ENCODE peak calls at places on chromosomes 7 and 10, in seven cellular contexts. V is sigmoid colon, M is right atrium auricular region, B is PC-9, K is activated B cell treated with CpG ODN at 0.5 μM for 24 hours, X is osteocyte, Z is WTC11. U is an unnamed sample.

GRCh38 chr7:134757938-134758337 is 21.5 kb upstream of the CALD1 start:
- DNase-seq in V (no peak), M (no peak), B (no peak), K (no peak), X (no peak), Z (no peak), U (no peak)

GRCh38 chr10:69742928-69743602 is 58.6 kb upstream of the COL13A1 start:
- DNase-seq in V (no peak), M (no peak), B (no peak), K (no peak), X (no peak), Z (peak), U (no peak)

GRCh38 chr7:31873816-31874597 is 187.0 kb downstream of the PPP1R17 start:
- DNase-seq in V (no peak), M (no peak), B (no peak), K (no peak), X (no peak), Z (no peak), U (peak)

GRCh38 chr10:1120761-1121160 is 64.6 kb downstream of the WDR37 start:
- DNase-seq in V (no peak), M (peak), B (no peak), K (no peak), X (peak), Z (no peak), U (no peak)

GRCh38 chr7:144812379-144813283 is 23.2 kb downstream of the TPK1 start:
- DNase-seq in V (no peak), M (no peak), B (no peak), K (no peak), X (no peak), Z (no peak), U (no peak)

GRCh38 chr10:132907901-132908620 is 34.3 kb downstream of the CFAP46 start:
- DNase-seq in V (peak), M (no peak), B (no peak), K (no peak), X (no peak), Z (peak), U (no peak)

GRCh38 chr7:30238721-30239441 is 45.5 kb upstream of the ZNRF2 start:
- DNase-seq in V (peak), M (no peak), B (peak), K (no peak), X (no peak), Z (no peak), U (peak)

GRCh38 chr7:84191842-84192241 is 2.7 kb downstream of the SEMA3A start:
- DNase-seq in V (no peak), M (no peak), B (no peak), K (no peak), X (no peak), Z (no peak), U (no peak)

GRCh38 chr7:117793496-117793895 is 79.7 kb downstream of the CTTNBP2 start:
- DNase-seq in V (no peak), M (no peak), B (no peak), K (no peak), X (no peak), Z (no peak), U (no peak)

GRCh38 chr7:142357953-142358520 is 100.2 kb upstream of the PRSS58 start:
- DNase-seq in V (no peak), M (no peak), B (peak), K (no peak), X (no peak), Z (peak), U (peak)

GRCh38 chr10:13776861-13777301 is 190.1 kb downstream of the PRPF18 start:
- DNase-seq in V (no peak), M (no peak), B (peak), K (no peak), X (no peak), Z (no peak), U (no peak)

GRCh38 chr7:73364006-73364728 is 36.2 kb downstream of the FKBP6 start:
- DNase-seq in V (no peak), M (no peak), B (no peak), K (no peak), X (no peak), Z (no peak), U (peak)

GRCh38 chr7:1210321-1210978 is 22.2 kb upstream of the UNCX start:
- DNase-seq in V (no peak), M (no peak), B (no peak), K (no peak), X (no peak), Z (no peak), U (peak)

GRCh38 chr7:45679516-45679915 is 105.3 kb downstream of the ADCY1 start:
- DNase-seq in V (no peak), M (peak), B (no peak), K (no peak), X (peak), Z (peak), U (no peak)

GRCh38 chr7:33794959-33795358 is 110.4 kb upstream of the BMPER start:
- DNase-seq in V (no peak), M (no peak), B (no peak), K (no peak), X (no peak), Z (no peak), U (no peak)

GRCh38 chr10:110865804-110866482 is 5.8 kb upstream of the PDCD4 start:
- DNase-seq in V (no peak), M (no peak), B (no peak), K (no peak), X (no peak), Z (no peak), U (no peak)

GRCh38 chr10:120614685-120615084 is 157.7 kb downstream of the PLPP4 start:
- DNase-seq in V (no peak), M (no peak), B (no peak), K (no peak), X (no peak), Z (no peak), U (no peak)

GRCh38 chr10:132138596-132138995 is 48.2 kb upstream of the DPYSL4 start:
- DNase-seq in V (no peak), M (no peak), B (no peak), K (peak), X (no peak), Z (peak), U (no peak)

GRCh38 chr7:108452707-108453106 is 3.5 kb downstream of the NRCAM start:
- DNase-seq in V (no peak), M (no peak), B (no peak), K (no peak), X (no peak), Z (no peak), U (peak)

GRCh38 chr10:30583778-30584415 is 45.7 kb downstream of the LYZL2 start:
- DNase-seq in V (peak), M (peak), B (peak), K (no peak), X (no peak), Z (no peak), U (peak)

DNA sequence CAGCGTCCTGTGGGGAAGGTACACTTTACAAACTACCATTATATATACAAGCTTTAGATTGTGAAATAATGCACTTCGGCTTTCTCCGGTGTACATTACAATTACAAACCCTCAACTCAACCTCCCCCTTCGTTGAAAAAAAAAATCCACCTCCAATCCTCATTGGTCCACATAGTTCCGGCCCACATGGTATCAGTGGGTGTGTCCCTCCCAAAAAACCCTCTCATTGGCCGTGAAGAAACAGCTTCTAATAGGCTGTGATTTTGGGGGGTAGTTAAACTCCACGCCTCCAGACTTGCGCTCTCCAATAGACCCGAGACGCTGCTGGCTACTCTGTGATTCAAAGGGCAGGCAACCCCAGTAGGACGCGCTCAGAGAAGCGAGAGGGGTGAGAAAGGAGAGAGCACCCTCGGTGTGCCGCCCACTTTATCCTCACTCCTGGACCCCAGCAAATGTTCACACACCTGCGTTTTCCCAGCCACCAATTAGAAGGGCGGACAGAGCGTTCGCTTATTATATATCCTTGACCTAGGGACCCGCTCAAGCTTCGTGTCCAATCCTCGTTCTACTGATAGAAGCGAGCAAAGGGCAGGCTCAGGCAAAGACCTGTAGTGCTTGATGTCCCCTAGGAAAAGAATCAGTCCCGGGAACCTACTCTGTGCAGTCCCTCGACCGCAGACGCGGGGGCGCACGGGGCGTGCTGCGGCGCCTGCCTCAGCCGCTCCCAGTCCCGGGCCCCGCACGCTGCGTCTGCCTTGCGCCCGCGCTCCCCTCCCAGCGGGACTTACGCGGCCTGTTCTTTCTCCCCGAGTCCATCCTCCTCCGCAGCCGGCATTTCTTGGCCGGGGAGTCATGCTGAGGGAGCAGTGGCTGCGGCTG is 991 bp downstream of the PANK1 start:
- DNase-seq in V (peak), M (peak), B (peak), K (peak), X (peak), Z (peak), U (peak)
- TF ChIP-seq CTCF in V (no peak), M (no peak), B (no peak), K (no peak), X (no peak), Z (no peak), U (no peak)

GRCh38 chr7:68629-69028 is 123.7 kb upstream of the FAM20C start:
- DNase-seq in V (peak), M (no peak), B (peak), K (no peak), X (no peak), Z (no peak), U (no peak)
- TF ChIP-seq CTCF in V (no peak), M (no peak), B (no peak), K (no peak), X (no peak), Z (no peak), U (no peak)

GRCh38 chr10:114301177-114301576 is 62.1 kb downstream of the VWA2 start:
- DNase-seq in V (peak), M (no peak), B (peak), K (no peak), X (no peak), Z (no peak), U (no peak)
- TF ChIP-seq CTCF in V (no peak), M (no peak), B (peak), K (no peak), X (no peak), Z (no peak), U (no peak)

GRCh38 chr7:110446658-110447057 is 644.3 kb upstream of the LRRN3 start:
- DNase-seq in V (no peak), M (no peak), B (no peak), K (no peak), X (no peak), Z (no peak), U (no peak)

DNA sequence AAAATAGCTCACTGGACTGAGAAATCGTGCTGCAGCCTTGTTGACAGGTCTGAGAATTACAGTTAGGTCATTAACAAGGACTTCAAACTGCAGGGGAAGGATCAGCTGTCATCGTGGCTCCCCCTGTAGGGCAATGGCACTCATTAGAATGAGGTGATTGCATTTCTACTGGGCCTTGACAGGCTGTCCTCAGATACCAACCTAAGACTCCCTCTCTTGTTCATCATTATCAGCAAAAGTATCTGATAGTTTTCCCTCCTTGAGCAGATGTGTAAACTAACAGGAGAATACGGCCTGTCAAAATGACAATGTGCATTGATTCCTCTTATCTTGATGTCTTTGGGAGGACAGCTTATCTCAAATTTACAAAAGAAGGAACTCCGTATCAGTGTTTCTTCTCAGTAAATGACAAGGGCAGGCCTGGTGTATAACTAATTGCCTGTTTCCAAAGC is 648.5 kb upstream of the LRRN3 start:
- DNase-seq in V (no peak), M (no peak), B (peak), K (no peak), X (no peak), Z (peak), U (peak)
- TF ChIP-seq CTCF in V (no peak), M (peak), B (peak), K (no peak), X (peak), Z (peak), U (no peak)

DNA sequence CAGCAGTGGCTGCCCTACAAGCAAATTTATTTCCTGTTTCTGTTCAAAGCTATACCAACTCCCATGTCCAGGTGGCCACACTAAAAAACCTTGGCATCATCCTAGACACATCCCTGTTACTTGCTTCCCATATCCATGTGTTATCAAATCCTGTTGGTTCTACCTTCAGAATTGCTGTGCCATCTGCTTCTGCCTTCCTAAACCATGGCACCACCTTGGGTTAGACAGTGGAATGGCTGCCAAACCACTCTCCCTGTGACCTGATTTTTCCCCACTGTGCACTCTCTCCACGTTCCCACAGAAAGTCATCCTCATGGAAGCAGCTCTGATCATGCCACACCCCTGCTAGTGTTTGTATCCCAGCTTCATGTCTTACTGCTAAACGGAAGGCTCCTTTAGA is 697.6 kb upstream of the GALNT17 start:
- DNase-seq in V (no peak), M (no peak), B (no peak), K (no peak), X (no peak), Z (no peak), U (no peak)
- TF ChIP-seq CTCF in V (no peak), M (no peak), B (no peak), K (no peak), X (no peak), Z (no peak), U (peak)

DNA sequence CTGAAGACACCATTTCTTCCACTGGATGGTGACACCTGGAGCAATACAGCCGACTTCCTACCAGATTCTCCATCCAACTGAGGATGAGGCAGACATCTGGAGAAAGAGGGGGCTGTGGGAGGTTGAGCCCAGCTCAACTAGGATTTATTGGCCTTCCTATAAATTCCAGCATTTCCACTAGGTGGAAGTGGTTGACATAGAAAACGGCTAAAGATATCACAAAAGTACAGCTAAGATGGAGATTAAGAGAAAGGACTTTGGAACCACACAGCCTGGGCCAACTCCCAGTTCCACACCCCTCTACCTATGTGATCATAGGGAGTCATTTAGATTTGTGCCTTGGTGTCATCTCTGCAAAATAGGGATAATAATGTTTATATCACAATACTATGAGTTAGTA is 61.3 kb upstream of the CAV2 start:
- DNase-seq in V (no peak), M (no peak), B (no peak), K (no peak), X (no peak), Z (no peak), U (no peak)
- TF ChIP-seq CTCF in V (no peak), M (peak), B (no peak), K (no peak), X (peak), Z (no peak), U (no peak)

DNA sequence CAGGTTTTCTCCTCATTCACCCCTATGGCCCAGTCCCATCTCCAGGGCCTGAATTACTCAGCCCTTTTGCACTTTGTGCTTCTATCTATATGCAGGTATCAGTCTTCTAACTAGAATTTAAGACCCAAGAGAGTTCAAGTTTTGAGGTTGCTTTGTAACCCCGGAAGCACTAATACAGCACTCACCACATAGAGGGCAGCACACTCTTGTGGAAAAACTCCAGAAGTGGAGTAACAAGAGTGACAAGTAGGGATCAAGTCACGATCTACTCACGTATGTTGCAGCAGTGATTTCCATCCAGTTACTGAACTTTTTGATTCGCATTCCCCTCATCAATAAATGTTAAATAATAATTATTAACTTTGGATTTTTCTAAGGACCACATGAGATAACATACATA is 151.0 kb downstream of the CHCHD3 start:
- DNase-seq in V (no peak), M (no peak), B (no peak), K (no peak), X (no peak), Z (peak), U (no peak)
- TF ChIP-seq CTCF in V (no peak), M (peak), B (no peak), K (no peak), X (peak), Z (no peak), U (peak)

GRCh38 chr10:96832721-96833219 is 672 bp downstream of the LCOR start:
- DNase-seq in V (peak), M (peak), B (peak), K (peak), X (peak), Z (peak), U (peak)

GRCh38 chr10:96833220-96834001 is 1.3 kb downstream of the LCOR start:
- DNase-seq in V (peak), M (no peak), B (peak), K (no peak), X (no peak), Z (peak), U (peak)

GRCh38 chr10:96831867-96832720 is at the start of gene LCOR:
- DNase-seq in V (peak), M (peak), B (peak), K (peak), X (peak), Z (peak), U (peak)

GRCh38 chr10:96830511-96831199 is 1.4 kb upstream of the LCOR start:
- DNase-seq in V (peak), M (peak), B (peak), K (peak), X (no peak), Z (peak), U (peak)

GRCh38 chr10:96831200-96831866 is 765 bp upstream of the LCOR start:
- DNase-seq in V (no peak), M (no peak), B (no peak), K (no peak), X (no peak), Z (no peak), U (no peak)
- TF ChIP-seq CTCF in V (no peak), M (no peak), B (no peak), K (no peak), X (no peak), Z (no peak), U (no peak)

DNA sequence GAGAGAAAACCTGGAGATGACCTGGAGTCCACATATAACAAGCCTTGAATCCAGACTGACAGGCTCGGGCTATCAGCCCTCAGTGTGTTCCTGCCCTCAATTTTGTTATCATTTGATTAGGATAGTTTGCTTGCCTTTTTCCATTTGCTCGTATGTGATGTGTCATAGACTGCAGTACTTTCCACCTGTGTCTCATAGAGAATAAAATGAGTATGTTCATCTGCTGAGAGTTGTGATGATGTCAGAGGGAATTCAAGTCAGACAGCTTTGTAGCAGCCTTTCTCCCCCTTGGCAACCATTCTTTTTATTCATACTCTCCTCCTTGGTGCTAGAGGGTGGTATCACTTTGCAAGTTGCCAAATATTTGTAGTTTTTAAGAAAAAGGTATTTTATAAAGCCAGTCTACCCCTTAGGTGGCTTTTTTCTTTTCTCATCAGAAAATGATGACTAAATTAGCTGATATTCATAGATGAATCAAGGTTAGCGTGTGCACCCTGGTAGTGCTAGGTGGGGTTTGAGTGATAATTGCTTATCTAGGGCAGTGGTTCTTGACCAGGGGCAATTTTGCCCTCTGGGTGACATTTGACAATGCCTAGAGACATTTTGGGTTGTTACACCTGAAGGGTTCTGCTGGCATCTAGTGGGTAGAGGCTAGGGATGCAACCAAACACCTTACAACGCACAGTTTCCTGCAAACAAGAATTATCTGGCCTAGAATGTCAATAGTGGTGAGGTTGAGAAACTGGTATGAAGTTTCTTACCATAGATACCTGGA is 5.4 kb downstream of the SGPL1 start:
- DNase-seq in V (no peak), M (no peak), B (no peak), K (no peak), X (no peak), Z (no peak), U (no peak)
- TF ChIP-seq CTCF in V (no peak), M (no peak), B (peak), K (no peak), X (no peak), Z (no peak), U (no peak)

GRCh38 chr7:36021367-36021766 is 131.7 kb upstream of the EEPD1 start:
- DNase-seq in V (no peak), M (no peak), B (no peak), K (no peak), X (no peak), Z (peak), U (no peak)
- TF ChIP-seq CTCF in V (no peak), M (peak), B (peak), K (no peak), X (peak), Z (peak), U (peak)

U was measured in GM13976.